ENCODE peak calls at places on chromosomes 16 and 17, in seven cellular contexts. M is AG04450; Q is cardiac fibroblast; C is GM12878; N is stimulated activated naive B cell treated with anti-CD40 and anti-IgM and Interleukin-4, amounts not matched to agents 10 μg/mL and 1 μg/mL and 100 μg/mL, for 72 hours; G is NCI-H774; H is activated CD4-positive, CD25-positive, alpha-beta regulatory T cell treated with anti-CD3 and anti-CD28 coated beads, Interleukin-2, amount 50 U/mL, for 16 hours. S is an unnamed sample.
A peak's percentile ranks its signal among the peaks of the same experiment; 100 is the strongest.

GRCh38 chr17:82407255-82407654 is 10.9 kb upstream of the HEXD start:
- DNase-seq in M (no peak), Q (no peak), C (no peak), N (no peak), G (no peak), H (no peak), S (peak; percentile 94)

GRCh38 chr16:80158766-80159165 is 382.0 kb upstream of the DYNLRB2 start:
- DNase-seq in M (peak; percentile 24), Q (peak; percentile 80), C (no peak), N (no peak), G (no peak), H (no peak), S (peak; percentile 93)

GRCh38 chr17:49437696-49438438 is 23.2 kb upstream of the PHB1 start:
- DNase-seq in M (no peak), Q (no peak), C (no peak), N (no peak), G (no peak), H (no peak), S (no peak)

GRCh38 chr16:30399435-30400186 is 4.4 kb downstream of the ZNF48 start:
- DNase-seq in M (no peak), Q (no peak), C (no peak), N (no peak), G (no peak), H (no peak), S (no peak)

GRCh38 chr16:58655215-58655596 is 25.6 kb upstream of the CNOT1 start:
- DNase-seq in M (no peak), Q (no peak), C (no peak), N (no peak), G (no peak), H (no peak), S (no peak)

GRCh38 chr16:88387941-88388627 is 5.3 kb downstream of the ZNF469 start:
- DNase-seq in M (no peak), Q (no peak), C (no peak), N (no peak), G (no peak), H (no peak), S (peak; percentile 72)

GRCh38 chr16:71297252-71297651 is 8.1 kb upstream of the CMTR2 start:
- DNase-seq in M (no peak), Q (no peak), C (no peak), N (no peak), G (no peak), H (no peak), S (peak; percentile 41)

GRCh38 chr17:33124871-33125551 is 133.4 kb downstream of the SPACA3 start:
- DNase-seq in M (no peak), Q (no peak), C (no peak), N (no peak), G (no peak), H (no peak), S (no peak)

GRCh38 chr16:30005341-30006094 is 5.3 kb downstream of the DOC2A start:
- DNase-seq in M (no peak), Q (peak; percentile 52), C (no peak), N (no peak), G (no peak), H (no peak), S (peak; percentile 42)

GRCh38 chr17:63356275-63356905 is 89.7 kb downstream of the CYB561 start:
- DNase-seq in M (peak; percentile 53), Q (peak; percentile 94), C (no peak), N (no peak), G (no peak), H (no peak), S (peak; percentile 82)

GRCh38 chr17:56110463-56111138 is 42.7 kb upstream of the ANKFN1 start:
- DNase-seq in M (no peak), Q (no peak), C (no peak), N (no peak), G (no peak), H (no peak), S (no peak)

GRCh38 chr17:55272711-55273578 is 8.2 kb downstream of the HLF start:
- DNase-seq in M (no peak), Q (no peak), C (no peak), N (no peak), G (no peak), H (no peak), S (no peak)

GRCh38 chr17:28345420-28346198 is 10.0 kb downstream of the TNFAIP1 start:
- DNase-seq in M (no peak), Q (peak; percentile 15), C (no peak), N (no peak), G (no peak), H (no peak), S (peak; percentile 33)

GRCh38 chr17:45190503-45191282 is 29.0 kb downstream of the HEXIM2 start:
- DNase-seq in M (no peak), Q (no peak), C (no peak), N (no peak), G (no peak), H (no peak), S (no peak)

GRCh38 chr16:86881118-86881510 is 302.8 kb downstream of the FOXL1 start:
- DNase-seq in M (no peak), Q (no peak), C (no peak), N (no peak), G (no peak), H (no peak), S (no peak)

GRCh38 chr16:84726670-84727467 is 27.1 kb downstream of the USP10 start:
- DNase-seq in M (no peak), Q (no peak), C (peak; percentile 72), N (peak; percentile 73), G (no peak), H (no peak), S (no peak)

GRCh38 chr16:3349175-3349574 is 6.5 kb upstream of the OR2C1 start:
- DNase-seq in M (no peak), Q (no peak), C (no peak), N (no peak), G (no peak), H (no peak), S (no peak)

GRCh38 chr17:56835259-56835575 is 1.3 kb downstream of the DGKE start:
- DNase-seq in M (no peak), Q (no peak), C (no peak), N (no peak), G (no peak), H (no peak), S (no peak)

GRCh38 chr17:76095943-76096342 is 7.6 kb downstream of the EXOC7 start:
- DNase-seq in M (no peak), Q (no peak), C (no peak), N (no peak), G (no peak), H (no peak), S (no peak)